ENCODE peak calls at places on chromosomes 4 and X, in eight cellular contexts. W is right lobe of liver; O is cardiac septum; M is CD8-positive, alpha-beta T cell; E is AG10803; B is activated naive CD8-positive, alpha-beta T cell treated with anti-CD3 and anti-CD28 coated beads, Interleukin-2, amount 50 U/mL, for 24 hours; G is dorsolateral prefrontal cortex; Z is lung microvascular endothelial cell. Q is an unnamed sample.

GRCh38 chr4:183297675-183298074 is 22.4 kb downstream of the CLDN22 start:
- DNase-seq in W (no peak), O (no peak), M (no peak), E (no peak), B (no peak), G (no peak), Z (no peak), Q (no peak)

GRCh38 chrX:15359701-15360100 is 24.4 kb upstream of the PIGA start:
- DNase-seq in W (no peak), O (no peak), M (no peak), E (no peak), B (no peak), G (no peak), Z (no peak), Q (no peak)

GRCh38 chr4:146550161-146550560 is 28.4 kb upstream of the SLC10A7 start:
- DNase-seq in W (no peak), O (no peak), M (no peak), E (no peak), B (no peak), G (no peak), Z (no peak), Q (no peak)

GRCh38 chrX:153556767-153557166 is 39.3 kb downstream of the ATP2B3 start:
- DNase-seq in W (no peak), O (no peak), M (no peak), E (no peak), B (no peak), G (no peak), Z (no peak), Q (no peak)

GRCh38 chr4:108370291-108370690 is 201.6 kb upstream of the LEF1 start:
- DNase-seq in W (no peak), O (no peak), M (peak), E (no peak), B (peak), G (no peak), Z (no peak), Q (no peak)

GRCh38 chrX:150100261-150100660 is 162.0 kb upstream of the EOLA2 start:
- DNase-seq in W (no peak), O (no peak), M (no peak), E (peak), B (no peak), G (no peak), Z (no peak), Q (no peak)

GRCh38 chr4:183100298-183100599 is 1.2 kb downstream of the WWC2 start:
- DNase-seq in W (no peak), O (no peak), M (no peak), E (no peak), B (no peak), G (no peak), Z (no peak), Q (no peak)

GRCh38 chr4:100169796-100170485 is 20.3 kb downstream of the DDIT4L start:
- DNase-seq in W (no peak), O (no peak), M (no peak), E (no peak), B (no peak), G (no peak), Z (peak), Q (no peak)

GRCh38 chrX:12657881-12658280 is 133.3 kb upstream of the PRPS2 start:
- DNase-seq in W (no peak), O (no peak), M (no peak), E (no peak), B (no peak), G (no peak), Z (no peak), Q (no peak)

Q was measured in adrenal gland.